ENCODE peak calls at places on chromosome 20, in eight cellular contexts. One of them, this sample, is unnamed.

GRCh38 chr20:57588596-57588995 is 27.7 kb downstream of the PCK1 start:
- DNase-seq in stimulated activated naive CD8-positive, alpha-beta T cell treated with anti-CD3 and anti-CD28 coated beads, Interleukin-15, amount 100 ng/mL, for 72 hours: no peak
- DNase-seq in activated B cell treated with CpG ODN at 0.5 μM for 24 hours: no peak
- DNase-seq in dorsolateral prefrontal cortex: no peak
- DNase-seq in SIG-M5: no peak
- DNase-seq in dermis microvascular lymphatic vessel endothelial cell: no peak
- DNase-seq in activated T-cell treated with anti-CD3 and anti-CD28 coated beads for 1 hour: no peak
- DNase-seq in myocyte: no peak
- DNase-seq in this sample: no peak

GRCh38 chr20:23248524-23248923 is 102.1 kb upstream of the NXT1 start:
- DNase-seq in stimulated activated naive CD8-positive, alpha-beta T cell treated with anti-CD3 and anti-CD28 coated beads, Interleukin-15, amount 100 ng/mL, for 72 hours: no peak
- DNase-seq in activated B cell treated with CpG ODN at 0.5 μM for 24 hours: no peak
- DNase-seq in dorsolateral prefrontal cortex: no peak
- DNase-seq in SIG-M5: no peak
- DNase-seq in dermis microvascular lymphatic vessel endothelial cell: peak
- DNase-seq in activated T-cell treated with anti-CD3 and anti-CD28 coated beads for 1 hour: no peak
- DNase-seq in myocyte: no peak
- DNase-seq in this sample: no peak

GRCh38 chr20:20213722-20214121 is 154.2 kb upstream of the INSM1 start:
- DNase-seq in stimulated activated naive CD8-positive, alpha-beta T cell treated with anti-CD3 and anti-CD28 coated beads, Interleukin-15, amount 100 ng/mL, for 72 hours: no peak
- DNase-seq in activated B cell treated with CpG ODN at 0.5 μM for 24 hours: no peak
- DNase-seq in dorsolateral prefrontal cortex: no peak
- DNase-seq in SIG-M5: no peak
- DNase-seq in dermis microvascular lymphatic vessel endothelial cell: no peak
- DNase-seq in activated T-cell treated with anti-CD3 and anti-CD28 coated beads for 1 hour: no peak
- DNase-seq in myocyte: no peak
- DNase-seq in this sample: no peak

GRCh38 chr20:62128499-62128898 is 6.2 kb downstream of the LSM14B start:
- DNase-seq in stimulated activated naive CD8-positive, alpha-beta T cell treated with anti-CD3 and anti-CD28 coated beads, Interleukin-15, amount 100 ng/mL, for 72 hours: no peak
- DNase-seq in activated B cell treated with CpG ODN at 0.5 μM for 24 hours: no peak
- DNase-seq in dorsolateral prefrontal cortex: no peak
- DNase-seq in SIG-M5: no peak
- DNase-seq in dermis microvascular lymphatic vessel endothelial cell: no peak
- DNase-seq in activated T-cell treated with anti-CD3 and anti-CD28 coated beads for 1 hour: no peak
- DNase-seq in myocyte: no peak
- DNase-seq in this sample: no peak

GRCh38 chr20:7232796-7233195 is 465.3 kb downstream of the BMP2 start:
- DNase-seq in stimulated activated naive CD8-positive, alpha-beta T cell treated with anti-CD3 and anti-CD28 coated beads, Interleukin-15, amount 100 ng/mL, for 72 hours: no peak
- DNase-seq in activated B cell treated with CpG ODN at 0.5 μM for 24 hours: no peak
- DNase-seq in dorsolateral prefrontal cortex: no peak
- DNase-seq in SIG-M5: no peak
- DNase-seq in dermis microvascular lymphatic vessel endothelial cell: no peak
- DNase-seq in activated T-cell treated with anti-CD3 and anti-CD28 coated beads for 1 hour: no peak
- DNase-seq in myocyte: no peak
- DNase-seq in this sample: no peak

GRCh38 chr20:21615617-21616080 is 89.8 kb upstream of the PAX1 start:
- DNase-seq in stimulated activated naive CD8-positive, alpha-beta T cell treated with anti-CD3 and anti-CD28 coated beads, Interleukin-15, amount 100 ng/mL, for 72 hours: peak
- DNase-seq in activated B cell treated with CpG ODN at 0.5 μM for 24 hours: no peak
- DNase-seq in dorsolateral prefrontal cortex: peak
- DNase-seq in SIG-M5: no peak
- DNase-seq in dermis microvascular lymphatic vessel endothelial cell: peak
- DNase-seq in activated T-cell treated with anti-CD3 and anti-CD28 coated beads for 1 hour: peak
- DNase-seq in myocyte: peak
- DNase-seq in this sample: peak

GRCh38 chr20:48749437-48749836 is 78.4 kb downstream of the PREX1 start:
- DNase-seq in stimulated activated naive CD8-positive, alpha-beta T cell treated with anti-CD3 and anti-CD28 coated beads, Interleukin-15, amount 100 ng/mL, for 72 hours: no peak
- DNase-seq in activated B cell treated with CpG ODN at 0.5 μM for 24 hours: no peak
- DNase-seq in dorsolateral prefrontal cortex: no peak
- DNase-seq in SIG-M5: no peak
- DNase-seq in dermis microvascular lymphatic vessel endothelial cell: no peak
- DNase-seq in activated T-cell treated with anti-CD3 and anti-CD28 coated beads for 1 hour: no peak
- DNase-seq in myocyte: no peak
- DNase-seq in this sample: no peak

GRCh38 chr20:61497029-61497627 is 245.1 kb downstream of the CDH4 start:
- DNase-seq in stimulated activated naive CD8-positive, alpha-beta T cell treated with anti-CD3 and anti-CD28 coated beads, Interleukin-15, amount 100 ng/mL, for 72 hours: no peak
- DNase-seq in activated B cell treated with CpG ODN at 0.5 μM for 24 hours: no peak
- DNase-seq in dorsolateral prefrontal cortex: no peak
- DNase-seq in SIG-M5: no peak
- DNase-seq in dermis microvascular lymphatic vessel endothelial cell: no peak
- DNase-seq in activated T-cell treated with anti-CD3 and anti-CD28 coated beads for 1 hour: no peak
- DNase-seq in myocyte: no peak
- DNase-seq in this sample: no peak

GRCh38 chr20:58637466-58638198 is 13.5 kb upstream of the STX16 start:
- DNase-seq in stimulated activated naive CD8-positive, alpha-beta T cell treated with anti-CD3 and anti-CD28 coated beads, Interleukin-15, amount 100 ng/mL, for 72 hours: no peak
- DNase-seq in activated B cell treated with CpG ODN at 0.5 μM for 24 hours: no peak
- DNase-seq in dorsolateral prefrontal cortex: no peak
- DNase-seq in SIG-M5: no peak
- DNase-seq in dermis microvascular lymphatic vessel endothelial cell: no peak
- DNase-seq in activated T-cell treated with anti-CD3 and anti-CD28 coated beads for 1 hour: no peak
- DNase-seq in myocyte: no peak
- DNase-seq in this sample: no peak

GRCh38 chr20:48159156-48159971 is 374.1 kb upstream of the SULF2 start:
- DNase-seq in stimulated activated naive CD8-positive, alpha-beta T cell treated with anti-CD3 and anti-CD28 coated beads, Interleukin-15, amount 100 ng/mL, for 72 hours: no peak
- DNase-seq in activated B cell treated with CpG ODN at 0.5 μM for 24 hours: no peak
- DNase-seq in dorsolateral prefrontal cortex: no peak
- DNase-seq in SIG-M5: no peak
- DNase-seq in dermis microvascular lymphatic vessel endothelial cell: no peak
- DNase-seq in activated T-cell treated with anti-CD3 and anti-CD28 coated beads for 1 hour: no peak
- DNase-seq in myocyte: no peak
- DNase-seq in this sample: peak

GRCh38 chr20:36117638-36118037 is 36.9 kb upstream of the EPB41L1 start:
- DNase-seq in stimulated activated naive CD8-positive, alpha-beta T cell treated with anti-CD3 and anti-CD28 coated beads, Interleukin-15, amount 100 ng/mL, for 72 hours: no peak
- DNase-seq in activated B cell treated with CpG ODN at 0.5 μM for 24 hours: no peak
- DNase-seq in dorsolateral prefrontal cortex: no peak
- DNase-seq in SIG-M5: no peak
- DNase-seq in dermis microvascular lymphatic vessel endothelial cell: no peak
- DNase-seq in activated T-cell treated with anti-CD3 and anti-CD28 coated beads for 1 hour: no peak
- DNase-seq in myocyte: no peak
- DNase-seq in this sample: no peak

GRCh38 chr20:3563548-3564177 is 92.8 kb downstream of the ATRN start:
- DNase-seq in stimulated activated naive CD8-positive, alpha-beta T cell treated with anti-CD3 and anti-CD28 coated beads, Interleukin-15, amount 100 ng/mL, for 72 hours: no peak
- DNase-seq in activated B cell treated with CpG ODN at 0.5 μM for 24 hours: no peak
- DNase-seq in dorsolateral prefrontal cortex: no peak
- DNase-seq in SIG-M5: no peak
- DNase-seq in dermis microvascular lymphatic vessel endothelial cell: peak
- DNase-seq in activated T-cell treated with anti-CD3 and anti-CD28 coated beads for 1 hour: no peak
- DNase-seq in myocyte: peak
- DNase-seq in this sample: peak

GRCh38 chr20:50909413-50909812 is 21.8 kb downstream of the ADNP start:
- DNase-seq in stimulated activated naive CD8-positive, alpha-beta T cell treated with anti-CD3 and anti-CD28 coated beads, Interleukin-15, amount 100 ng/mL, for 72 hours: no peak
- DNase-seq in activated B cell treated with CpG ODN at 0.5 μM for 24 hours: no peak
- DNase-seq in dorsolateral prefrontal cortex: no peak
- DNase-seq in SIG-M5: no peak
- DNase-seq in dermis microvascular lymphatic vessel endothelial cell: no peak
- DNase-seq in activated T-cell treated with anti-CD3 and anti-CD28 coated beads for 1 hour: no peak
- DNase-seq in myocyte: peak
- DNase-seq in this sample: no peak

This sample was measured in MCF 10A.